ENCODE peak calls at places on chromosome 3, in eight cellular contexts. S is left ventricle myocardium inferior, M is PC-9, I is neural progenitor cell, N is cardiac muscle cell, L is OCI-LY7, V is ovary, X is endothelial cell. K is an unnamed sample.

GRCh38 chr3:156732715-156733114 is 58.3 kb downstream of the TIPARP start:
- DNase-seq in S (no peak), M (no peak), I (no peak), N (no peak), L (no peak), V (no peak), X (no peak), K (no peak)

GRCh38 chr3:49607105-49607591 is 52.9 kb downstream of the BSN start:
- DNase-seq in S (no peak), M (peak), I (no peak), N (no peak), L (no peak), V (no peak), X (no peak), K (no peak)

GRCh38 chr3:36663666-36664291 is 100.6 kb downstream of the DCLK3 start:
- DNase-seq in S (no peak), M (no peak), I (no peak), N (peak), L (no peak), V (no peak), X (no peak), K (no peak)

GRCh38 chr3:15271785-15272381 is 60.5 kb downstream of the SH3BP5 start:
- DNase-seq in S (peak), M (no peak), I (no peak), N (no peak), L (peak), V (no peak), X (no peak), K (no peak)

GRCh38 chr3:30493912-30494311 is 112.5 kb upstream of the TGFBR2 start:
- DNase-seq in S (no peak), M (no peak), I (no peak), N (peak), L (no peak), V (no peak), X (no peak), K (no peak)

GRCh38 chr3:139520028-139520737 is 19.4 kb downstream of the RBP1 start:
- DNase-seq in S (no peak), M (peak), I (no peak), N (peak), L (peak), V (no peak), X (peak), K (no peak)

GRCh38 chr3:124519844-124520243 is 210.4 kb upstream of the UMPS start:
- DNase-seq in S (no peak), M (no peak), I (no peak), N (no peak), L (no peak), V (no peak), X (no peak), K (no peak)

GRCh38 chr3:16770792-16771191 is 114.0 kb upstream of the PLCL2 start:
- DNase-seq in S (no peak), M (no peak), I (no peak), N (no peak), L (no peak), V (no peak), X (no peak), K (no peak)

GRCh38 chr3:103170651-103171050 is 735.8 kb downstream of the ZPLD1 start:
- DNase-seq in S (no peak), M (no peak), I (no peak), N (no peak), L (no peak), V (no peak), X (no peak), K (no peak)

GRCh38 chr3:110733045-110733444 is 338.6 kb upstream of the NECTIN3 start:
- DNase-seq in S (no peak), M (no peak), I (no peak), N (no peak), L (no peak), V (no peak), X (no peak), K (no peak)

GRCh38 chr3:51944541-51945021 is 2.4 kb downstream of the PARP3 start:
- DNase-seq in S (no peak), M (no peak), I (no peak), N (no peak), L (no peak), V (no peak), X (no peak), K (no peak)

GRCh38 chr3:149368850-149369497 is 8.5 kb downstream of the TM4SF1 start:
- DNase-seq in S (no peak), M (no peak), I (no peak), N (peak), L (no peak), V (no peak), X (no peak), K (no peak)

GRCh38 chr3:69696365-69696764 is 42.9 kb upstream of the MITF start:
- DNase-seq in S (no peak), M (no peak), I (no peak), N (no peak), L (no peak), V (no peak), X (no peak), K (no peak)

GRCh38 chr3:111539351-111540331 is 2.4 kb upstream of the CD96 start:
- DNase-seq in S (peak), M (peak), I (peak), N (peak), L (peak), V (peak), X (peak), K (peak)

GRCh38 chr3:188915137-188915536 is 256.6 kb upstream of the TPRG1 start:
- DNase-seq in S (no peak), M (no peak), I (no peak), N (peak), L (no peak), V (no peak), X (no peak), K (no peak)

GRCh38 chr3:8734908-8735307 is 1.3 kb downstream of the CAV3 start:
- DNase-seq in S (no peak), M (no peak), I (no peak), N (no peak), L (no peak), V (no peak), X (no peak), K (no peak)

GRCh38 chr3:11238057-11238456 is 34.1 kb upstream of the ATG7 start:
- DNase-seq in S (no peak), M (peak), I (no peak), N (peak), L (no peak), V (no peak), X (no peak), K (no peak)

GRCh38 chr3:154121236-154122095 is at the start of gene ARHGEF26:
- DNase-seq in S (peak), M (peak), I (peak), N (peak), L (peak), V (peak), X (peak), K (peak)

GRCh38 chr3:152251916-152252315 is 16.8 kb upstream of the MBNL1 start:
- DNase-seq in S (no peak), M (no peak), I (no peak), N (no peak), L (no peak), V (no peak), X (no peak), K (no peak)

GRCh38 chr3:123411340-123412040 is 37.4 kb downstream of the ADCY5 start:
- DNase-seq in S (no peak), M (no peak), I (no peak), N (no peak), L (no peak), V (no peak), X (no peak), K (no peak)

GRCh38 chr3:78873641-78874040 is 894.2 kb downstream of the ROBO1 start:
- DNase-seq in S (no peak), M (no peak), I (no peak), N (no peak), L (no peak), V (no peak), X (no peak), K (no peak)

GRCh38 chr3:42544492-42545283 is 37.1 kb downstream of the SEC22C start:
- DNase-seq in S (peak), M (no peak), I (no peak), N (no peak), L (no peak), V (no peak), X (no peak), K (no peak)

DNA sequence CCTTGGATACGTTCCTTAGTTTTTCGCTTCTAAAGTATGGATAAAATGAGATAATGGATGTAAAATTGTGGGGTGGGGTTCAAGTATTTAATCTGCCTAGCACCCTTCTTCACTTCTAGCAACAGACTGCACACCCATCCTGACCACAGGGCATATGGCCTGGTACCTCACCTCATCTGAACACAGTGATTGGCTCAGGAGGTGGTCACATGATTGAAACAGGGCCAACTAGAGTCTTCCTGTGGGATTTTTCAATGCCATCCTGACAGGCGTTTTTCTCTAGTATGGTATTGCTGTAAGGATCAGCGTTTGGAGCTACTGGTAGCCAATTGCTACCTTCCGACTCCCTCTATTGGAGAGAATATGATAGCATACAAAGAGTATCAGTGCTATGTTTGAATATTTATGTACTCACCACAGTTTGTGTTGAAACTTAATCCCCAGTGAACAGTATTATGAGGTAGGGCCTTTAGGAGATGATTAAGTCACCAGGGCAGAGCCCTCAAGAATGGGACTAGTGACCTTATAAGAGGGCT is 172.2 kb downstream of the PPM1L start:
- DNase-seq in S (no peak), M (no peak), I (no peak), N (peak), L (peak), V (no peak), X (no peak), K (no peak)
- TF ChIP-seq CTCF in S (no peak), M (peak), I (peak), N (no peak), L (peak), V (no peak), X (no peak), K (no peak)

GRCh38 chr3:31531465-31531991 is 1.2 kb upstream of the STT3B start:
- DNase-seq in S (no peak), M (no peak), I (no peak), N (no peak), L (peak), V (no peak), X (no peak), K (no peak)
- TF ChIP-seq CTCF in S (peak), M (no peak), I (peak), N (peak), L (peak), V (peak), X (no peak), K (no peak)

GRCh38 chr3:150545419-150546225 is 674 bp downstream of the SERP1 start:
- DNase-seq in S (peak), M (peak), I (peak), N (peak), L (peak), V (no peak), X (no peak), K (no peak)
- TF ChIP-seq CTCF in S (no peak), M (no peak), I (no peak), N (no peak), L (peak), V (no peak), X (no peak), K (no peak)

DNA sequence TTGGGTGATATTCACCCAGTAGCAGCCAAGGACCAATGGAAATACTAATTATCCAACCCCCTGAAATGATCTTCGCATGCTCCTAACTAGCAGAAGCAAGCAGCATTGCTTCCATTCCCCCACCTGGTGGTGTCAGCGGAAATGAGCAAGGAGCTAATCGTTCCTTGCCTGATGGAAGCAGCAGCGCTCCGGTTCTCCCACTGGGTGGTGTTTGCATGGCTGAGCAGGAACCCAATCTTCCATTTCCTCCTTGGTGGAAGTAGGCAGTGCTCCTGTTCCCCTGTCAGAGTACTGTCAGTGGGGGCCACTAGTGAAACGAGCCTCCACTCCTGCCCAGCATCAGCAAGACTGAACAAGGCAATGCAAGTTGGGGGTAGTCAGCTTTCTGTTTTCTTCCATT is 311.5 kb downstream of the CACNA2D3 start:
- DNase-seq in S (no peak), M (no peak), I (peak), N (peak), L (no peak), V (no peak), X (peak), K (peak)
- TF ChIP-seq CTCF in S (no peak), M (no peak), I (peak), N (peak), L (no peak), V (no peak), X (peak), K (peak)

GRCh38 chr3:19025441-19025840 is 122.9 kb upstream of the KCNH8 start:
- DNase-seq in S (no peak), M (no peak), I (no peak), N (no peak), L (no peak), V (no peak), X (no peak), K (no peak)

GRCh38 chr3:19029837-19030835 is 118.2 kb upstream of the KCNH8 start:
- DNase-seq in S (no peak), M (no peak), I (no peak), N (no peak), L (peak), V (no peak), X (no peak), K (no peak)
- TF ChIP-seq CTCF in S (peak), M (no peak), I (peak), N (no peak), L (peak), V (no peak), X (no peak), K (no peak)